ENCODE peak calls at places on chromosomes 2 and 18, in seven cellular contexts. R is fibroblast of lung, V is sigmoid colon, L is lower leg skin, Z is gastrocnemius medialis, B is heart right ventricle, T is fibroblast of the aortic adventitia. J is an unnamed sample.

GRCh38 chr2:190718652-190719526 is 70.0 kb downstream of the NAB1 start:
- DNase-seq in R (no peak), V (no peak), L (no peak), Z (peak; percentile 14), B (no peak), T (peak; percentile 75), J (peak; percentile 59)

GRCh38 chr2:98457045-98457696 is 12.5 kb downstream of the INPP4A start:
- DNase-seq in R (peak; percentile 90), V (no peak), L (peak; percentile 17), Z (no peak), B (no peak), T (peak; percentile 65), J (no peak)

GRCh38 chr2:113202305-113203216 is 28.8 kb downstream of the PSD4 start:
- DNase-seq in R (no peak), V (no peak), L (no peak), Z (no peak), B (no peak), T (no peak), J (no peak)

GRCh38 chr2:207901401-207901800 is 123.9 kb downstream of the PLEKHM3 start:
- DNase-seq in R (no peak), V (no peak), L (no peak), Z (no peak), B (no peak), T (no peak), J (no peak)

GRCh38 chr2:199742884-199743283 is 108.1 kb downstream of the FTCDNL1 start:
- DNase-seq in R (no peak), V (no peak), L (no peak), Z (no peak), B (no peak), T (no peak), J (no peak)

GRCh38 chr18:26747131-26747475 is 118.4 kb downstream of the AQP4 start:
- DNase-seq in R (peak; percentile 1), V (no peak), L (no peak), Z (no peak), B (no peak), T (no peak), J (no peak)

GRCh38 chr2:240024766-240025165 is 376 bp downstream of the NDUFA10 start:
- DNase-seq in R (no peak), V (no peak), L (no peak), Z (no peak), B (no peak), T (peak; percentile 3), J (no peak)

GRCh38 chr2:171554991-171555615 is 32.8 kb downstream of the CYBRD1 start:
- DNase-seq in R (no peak), V (no peak), L (no peak), Z (no peak), B (no peak), T (peak; percentile 53), J (no peak)

GRCh38 chr2:65675350-65675749 is 243.0 kb upstream of the SPRED2 start:
- DNase-seq in R (peak; percentile 12), V (no peak), L (no peak), Z (no peak), B (no peak), T (no peak), J (no peak)

GRCh38 chr2:120736955-120737801 is 1.5 kb downstream of the GLI2 start:
- DNase-seq in R (peak; percentile 87), V (peak; percentile 84), L (peak; percentile 88), Z (no peak), B (peak; percentile 40), T (peak; percentile 92), J (peak; percentile 64)

GRCh38 chr2:86271248-86271647 is 66.2 kb downstream of the REEP1 start:
- DNase-seq in R (no peak), V (no peak), L (no peak), Z (no peak), B (no peak), T (no peak), J (no peak)

GRCh38 chr18:76487782-76488181 is 7.3 kb downstream of the ZNF516 start:
- DNase-seq in R (no peak), V (no peak), L (no peak), Z (no peak), B (no peak), T (no peak), J (no peak)

GRCh38 chr18:9876867-9877654 is 8.7 kb upstream of the TXNDC2 start:
- DNase-seq in R (peak; percentile 95), V (no peak), L (no peak), Z (no peak), B (no peak), T (peak; percentile 100), J (no peak)

GRCh38 chr18:43077510-43078290 is 37.8 kb downstream of the RIT2 start:
- DNase-seq in R (no peak), V (no peak), L (no peak), Z (no peak), B (no peak), T (no peak), J (no peak)

GRCh38 chr18:73756256-73757091 is 391.2 kb downstream of the FBXO15 start:
- DNase-seq in R (no peak), V (no peak), L (no peak), Z (no peak), B (no peak), T (no peak), J (no peak)

GRCh38 chr2:46978696-46979095 is 63.1 kb upstream of the MCFD2 start:
- DNase-seq in R (no peak), V (no peak), L (no peak), Z (no peak), B (no peak), T (no peak), J (no peak)

DNA sequence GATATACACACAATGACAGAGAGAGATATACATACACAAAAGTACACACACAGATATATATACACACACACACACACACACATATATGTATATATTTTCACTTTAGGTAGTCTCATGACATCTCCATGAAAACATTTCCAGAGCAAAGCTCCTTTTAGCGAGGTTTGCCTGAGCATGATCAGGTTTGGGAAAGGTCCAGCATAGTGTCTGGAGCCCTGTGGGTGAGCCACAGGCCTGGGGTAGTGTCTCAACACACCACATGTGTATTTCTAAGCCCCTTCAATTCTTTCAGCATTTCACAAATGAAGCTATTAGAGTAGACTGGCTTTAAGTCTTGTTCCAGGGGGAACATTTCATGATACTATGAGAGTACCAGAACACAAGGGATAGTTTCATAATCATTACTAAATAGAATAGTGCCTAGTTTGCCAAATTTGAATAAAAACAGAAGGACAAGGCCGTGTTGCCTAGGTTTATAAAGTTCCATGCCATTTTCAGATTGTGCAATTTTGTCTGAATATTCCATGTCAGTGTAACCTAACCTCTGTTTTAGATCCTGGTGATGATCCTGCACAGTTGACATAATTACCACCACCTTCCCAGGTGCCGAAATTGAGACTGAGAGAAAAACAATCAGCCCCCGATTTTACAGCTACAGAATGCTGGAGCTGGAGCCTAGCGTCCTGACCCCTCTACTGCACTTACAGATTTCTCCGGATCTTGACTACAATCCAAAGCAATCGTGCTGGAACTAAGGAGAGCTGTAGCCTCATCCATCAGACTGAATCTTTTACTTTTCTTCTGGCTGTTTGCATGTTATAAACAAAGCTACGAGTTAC is 332.7 kb downstream of the CYRIA start:
- DNase-seq in R (no peak), V (no peak), L (no peak), Z (no peak), B (no peak), T (no peak), J (no peak)
- TF ChIP-seq CTCF in R (no peak), V (no peak), L (no peak), Z (no peak), B (no peak), T (no peak), J (no peak)

GRCh38 chr2:3423492-3424170 is 44.1 kb downstream of the TRAPPC12 start:
- DNase-seq in R (peak; percentile 52), V (no peak), L (peak; percentile 94), Z (peak; percentile 12), B (peak; percentile 79), T (peak; percentile 60), J (peak; percentile 81)

GRCh38 chr2:3426615-3427014 is 47.1 kb downstream of the TRAPPC12 start:
- DNase-seq in R (no peak), V (no peak), L (no peak), Z (no peak), B (no peak), T (no peak), J (no peak)

GRCh38 chr2:3422161-3422767 is 42.8 kb downstream of the TRAPPC12 start:
- DNase-seq in R (no peak), V (no peak), L (no peak), Z (no peak), B (no peak), T (no peak), J (no peak)

GRCh38 chr2:3421541-3421940 is 42.0 kb downstream of the TRAPPC12 start:
- DNase-seq in R (no peak), V (no peak), L (no peak), Z (no peak), B (no peak), T (no peak), J (no peak)

GRCh38 chr2:3424171-3424795 is 44.8 kb downstream of the TRAPPC12 start:
- DNase-seq in R (no peak), V (no peak), L (no peak), Z (no peak), B (no peak), T (no peak), J (no peak)
- TF ChIP-seq CTCF in R (no peak), V (no peak), L (no peak), Z (no peak), B (no peak), T (no peak), J (no peak)

DNA sequence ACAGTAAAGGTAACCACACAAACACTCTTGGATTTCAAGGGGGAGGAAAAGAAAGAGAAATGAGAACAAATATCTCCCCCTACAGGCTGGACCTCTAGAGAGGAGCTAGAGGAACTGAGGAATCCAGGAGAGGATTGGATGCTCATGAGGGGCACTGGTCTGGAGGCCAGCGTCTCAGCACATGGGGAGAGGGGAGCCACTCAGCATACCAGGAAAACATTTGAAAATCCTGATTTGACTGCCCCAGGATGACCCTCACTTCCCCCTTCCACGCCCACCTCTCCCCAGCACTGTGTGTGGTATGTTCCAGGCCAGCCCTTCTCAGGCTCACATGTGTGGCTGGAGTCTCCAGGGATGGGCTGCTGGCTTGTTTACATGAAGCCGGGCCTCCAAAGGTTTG is 396.8 kb upstream of the ID2 start:
- DNase-seq in R (peak; percentile 8), V (no peak), L (no peak), Z (no peak), B (no peak), T (peak; percentile 30), J (no peak)
- TF ChIP-seq CTCF in R (peak; percentile 23), V (no peak), L (no peak), Z (no peak), B (peak; percentile 14), T (peak; percentile 30), J (no peak)

DNA sequence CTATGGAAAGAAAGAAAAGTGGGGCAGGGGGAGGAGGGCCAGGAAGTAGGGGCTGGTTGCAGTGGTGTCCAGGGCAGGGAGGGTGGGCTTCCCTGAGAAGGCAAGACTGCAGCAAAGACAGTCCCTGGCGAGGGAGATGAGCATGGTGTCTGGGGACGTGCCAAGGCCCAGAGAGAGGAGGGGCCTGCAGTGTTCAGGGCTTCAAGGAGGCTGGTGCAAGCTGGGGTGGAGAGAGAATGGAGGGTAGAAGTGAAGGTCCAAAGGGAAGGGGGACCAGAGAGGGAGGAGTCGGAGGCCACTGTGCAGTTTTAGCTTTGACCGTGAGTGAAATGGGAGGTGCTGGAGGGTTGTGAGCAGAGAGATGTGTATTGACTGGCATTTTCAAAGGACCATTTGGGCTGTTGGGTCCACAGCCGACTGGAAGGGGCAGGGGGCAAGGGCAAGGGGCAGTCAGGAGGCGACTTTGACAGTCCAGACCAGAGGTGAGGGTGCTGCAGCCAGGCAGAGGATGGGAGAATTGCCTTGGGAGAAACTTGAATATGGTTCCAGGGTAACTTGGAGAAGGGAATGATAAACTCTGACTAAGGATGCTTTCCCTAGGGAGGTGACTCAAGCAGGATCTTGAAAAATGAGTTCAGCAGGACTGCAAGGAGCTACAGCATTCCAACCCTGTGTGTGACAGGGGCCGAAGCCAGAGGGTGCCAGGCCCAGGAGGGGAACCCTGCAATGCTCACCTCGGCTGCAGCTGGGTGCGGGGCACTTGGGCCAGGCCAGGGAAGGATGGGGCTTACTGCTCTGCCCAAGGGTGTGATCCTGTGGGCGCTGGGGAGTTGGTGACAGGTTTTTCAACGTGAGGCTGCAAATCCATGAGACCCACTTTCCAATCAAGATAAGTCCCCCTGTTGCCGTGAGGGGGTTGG is 177.1 kb upstream of the HAAO start:
- DNase-seq in R (peak; percentile 80), V (peak; percentile 32), L (no peak), Z (no peak), B (no peak), T (peak; percentile 96), J (peak; percentile 59)
- TF ChIP-seq CTCF in R (no peak), V (no peak), L (no peak), Z (no peak), B (no peak), T (no peak), J (no peak)